ENCODE peak calls at places on chromosomes 4 and X, in ten cellular contexts. E, B, J, W, I, C, L, T, H and Y are unnamed samples.

GRCh38 chr4:98845960-98846359 is 83.0 kb downstream of the EIF4E start:
- DNase-seq in E (no peak), B (no peak), L (no peak), J (no peak), H (no peak), I (no peak), C (no peak), T (no peak), W (no peak), Y (no peak)

GRCh38 chr4:141458501-141458900 is 177.9 kb upstream of the IL15 start:
- DNase-seq in L (peak; percentile 10), J (no peak), H (no peak), I (no peak), E (no peak), B (no peak), C (no peak), T (no peak), W (no peak), Y (no peak)

GRCh38 chr4:97866821-97867556 is 276.3 kb downstream of the STPG2 start:
- DNase-seq in W (no peak), B (no peak), C (peak; percentile 22), L (no peak), I (no peak), T (no peak), E (no peak), J (no peak), H (no peak), Y (no peak)

GRCh38 chr4:6926681-6927478 is 17.3 kb downstream of the TBC1D14 start:
- DNase-seq in I (no peak), J (no peak), B (peak; percentile 87), L (peak; percentile 33), W (peak; percentile 64), H (no peak), E (no peak), T (no peak), C (peak; percentile 85), Y (no peak)

GRCh38 chr4:110170861-110171260 is 27.6 kb downstream of the ELOVL6 start:
- DNase-seq in E (no peak), T (no peak), J (no peak), B (no peak), L (no peak), I (no peak), C (no peak), W (no peak), H (no peak), Y (no peak)

GRCh38 chr4:86688026-86688425 is 93.9 kb downstream of the PTPN13 start:
- DNase-seq in W (no peak), H (no peak), E (no peak), T (no peak), B (no peak), L (no peak), I (no peak), C (no peak), J (no peak), Y (no peak)

GRCh38 chrX:154819771-154820341 is 14.6 kb upstream of the MPP1 start:
- DNase-seq in C (no peak), T (no peak), B (no peak), L (no peak), I (no peak), E (no peak), H (no peak), J (no peak), W (no peak), Y (no peak)

GRCh38 chrX:115373308-115373707 is 83.8 kb downstream of the LUZP4 start:
- DNase-seq in C (no peak), W (no peak), E (no peak), B (no peak), I (no peak), T (no peak), J (no peak), H (no peak), L (no peak), Y (no peak)

GRCh38 chrX:9853307-9853706 is 67.1 kb downstream of the SHROOM2 start:
- DNase-seq in I (no peak), H (no peak), T (no peak), B (no peak), C (no peak), E (no peak), J (no peak), L (no peak), W (no peak), Y (no peak)

GRCh38 chr4:7397206-7398103 is 37.3 kb downstream of the PSAPL1 start:
- DNase-seq in J (no peak), L (no peak), C (no peak), T (no peak), I (no peak), E (no peak), H (no peak), B (no peak), W (no peak), Y (no peak)

GRCh38 chrX:140766024-140766611 is 56.6 kb downstream of the LINC00632 start:
- DNase-seq in I (peak; percentile 51), B (peak; percentile 60), L (peak; percentile 80), W (peak; percentile 51), J (peak; percentile 25), H (peak; percentile 20), E (no peak), C (peak; percentile 33), T (peak; percentile 37), Y (peak; percentile 31)

GRCh38 chr4:127586922-127587571 is 45.7 kb upstream of the INTU start:
- DNase-seq in H (no peak), C (no peak), B (no peak), T (peak; percentile 36), E (no peak), W (peak; percentile 54), J (no peak), L (peak; percentile 37), I (no peak), Y (peak; percentile 3)

GRCh38 chrX:119391279-119391678 is 7.9 kb upstream of the SLC25A43 start:
- DNase-seq in I (no peak), B (no peak), C (no peak), L (peak; percentile 59), T (peak; percentile 54), W (no peak), H (no peak), E (no peak), J (no peak), Y (no peak)

GRCh38 chr4:56112377-56112776 is 163.6 kb downstream of the CEP135 start:
- DNase-seq in H (no peak), I (no peak), T (no peak), W (no peak), E (no peak), L (no peak), B (no peak), J (no peak), C (no peak), Y (no peak)
- TF ChIP-seq CTCF in H (no peak), I (no peak), T (no peak), W (no peak), E (no peak), L (no peak), B (no peak), J (no peak), C (no peak), Y (no peak)

GRCh38 chr4:88098993-88099752 is 59.3 kb downstream of the ABCG2 start:
- DNase-seq in H (no peak), T (no peak), E (no peak), C (no peak), W (no peak), B (no peak), I (no peak), L (no peak), J (no peak), Y (no peak)
- TF ChIP-seq CTCF in H (no peak), T (no peak), E (no peak), C (no peak), W (no peak), B (no peak), I (no peak), L (no peak), J (no peak), Y (no peak)

GRCh38 chrX:68936186-68936585 is 107.4 kb downstream of the EFNB1 start:
- DNase-seq in J (no peak), W (no peak), I (no peak), L (peak; percentile 27), E (no peak), B (no peak), H (no peak), C (no peak), T (no peak), Y (no peak)
- TF ChIP-seq CTCF in J (no peak), W (no peak), I (no peak), L (no peak), E (no peak), B (no peak), H (no peak), C (no peak), T (no peak), Y (no peak)

GRCh38 chr4:125315571-125316390 is 1.0 kb downstream of the FAT4 start:
- DNase-seq in I (peak; percentile 76), L (peak; percentile 48), B (peak; percentile 75), C (peak; percentile 72), H (peak; percentile 33), E (no peak), W (peak; percentile 57), J (peak; percentile 14), T (peak; percentile 31), Y (no peak)
- TF ChIP-seq CTCF in I (no peak), L (no peak), B (peak; percentile 23), C (peak; percentile 26), H (peak; percentile 11), E (peak; percentile 24), W (peak; percentile 11), J (no peak), T (no peak), Y (peak; percentile 13)